ENCODE peak calls at places on chromosomes 13 and 19, in four cellular contexts. Z is choroid plexus epithelial cell, G is lung, R is AG09309. H is an unnamed sample.

GRCh38 chr19:15911599-15912237 is 13.8 kb upstream of the CYP4F2 start:
- DNase-seq in Z (no peak), G (no peak), R (no peak), H (no peak)

GRCh38 chr13:62643799-62644484 is 1228.3 kb upstream of the PCDH20 start:
- DNase-seq in Z (no peak), G (no peak), R (no peak), H (no peak)

GRCh38 chr19:39333507-39333906 is 2.3 kb downstream of the GMFG start:
- DNase-seq in Z (no peak), G (no peak), R (no peak), H (no peak)

GRCh38 chr19:45972944-45973525 is 630 bp downstream of the NOVA2 start:
- DNase-seq in Z (no peak), G (no peak), R (no peak), H (no peak)

GRCh38 chr13:21233086-21233485 is 56.6 kb downstream of the MRPL57 start:
- DNase-seq in Z (no peak), G (no peak), R (no peak), H (no peak)

GRCh38 chr19:41377977-41378707 is 1.8 kb downstream of the TMEM91 start:
- DNase-seq in Z (no peak), G (no peak), R (no peak), H (no peak)

GRCh38 chr13:102295316-102296048 is 106.4 kb downstream of the FGF14 start:
- DNase-seq in Z (peak; percentile 73), G (no peak), R (no peak), H (peak; percentile 71)

GRCh38 chr19:47848871-47849473 is 10.1 kb upstream of the TPRX2 start:
- DNase-seq in Z (peak; percentile 29), G (no peak), R (no peak), H (peak; percentile 35)

GRCh38 chr19:2353159-2353894 is 6.7 kb upstream of the TMPRSS9 start:
- DNase-seq in Z (no peak), G (no peak), R (no peak), H (no peak)

GRCh38 chr13:41978007-41978406 is 17.1 kb upstream of the VWA8 start:
- DNase-seq in Z (no peak), G (no peak), R (no peak), H (no peak)

GRCh38 chr19:46408611-46409039 is 4.7 kb downstream of the CCDC8 start:
- DNase-seq in Z (peak; percentile 54), G (peak; percentile 80), R (no peak), H (no peak)

GRCh38 chr19:6020166-6020967 is 42.4 kb upstream of the RANBP3 start:
- DNase-seq in Z (peak; percentile 44), G (no peak), R (no peak), H (peak; percentile 30)

GRCh38 chr13:43368003-43368402 is 344.6 kb downstream of the DNAJC15 start:
- DNase-seq in Z (peak; percentile 55), G (no peak), R (no peak), H (no peak)

GRCh38 chr19:5985098-5985783 is 7.3 kb upstream of the RANBP3 start:
- DNase-seq in Z (peak; percentile 66), G (no peak), R (peak; percentile 32), H (peak; percentile 63)

GRCh38 chr19:45503909-45504308 is 3.4 kb upstream of the VASP start:
- DNase-seq in Z (no peak), G (no peak), R (no peak), H (no peak)

GRCh38 chr19:40831502-40832430 is 18.5 kb downstream of the CYP2A6 start:
- DNase-seq in Z (peak; percentile 98), G (no peak), R (peak; percentile 99), H (peak; percentile 96)

GRCh38 chr13:109782823-109783411 is 3.5 kb downstream of the IRS2 start:
- DNase-seq in Z (no peak), G (no peak), R (no peak), H (no peak)

GRCh38 chr13:32889986-32890565 is 126.1 kb upstream of the KL start:
- DNase-seq in Z (no peak), G (no peak), R (no peak), H (peak; percentile 22)

GRCh38 chr13:88857256-88857655 is 1186.1 kb downstream of the SLITRK5 start:
- DNase-seq in Z (peak; percentile 1), G (no peak), R (no peak), H (no peak)

GRCh38 chr19:4278010-4278409 is 1.1 kb upstream of the SHD start:
- DNase-seq in Z (no peak), G (no peak), R (no peak), H (no peak)

GRCh38 chr13:94195715-94196114 is 283.8 kb downstream of the DCT start:
- DNase-seq in Z (peak; percentile 98), G (no peak), R (peak; percentile 59), H (peak; percentile 93)

GRCh38 chr13:79680485-79680884 is 199.5 kb downstream of the NDFIP2 start:
- DNase-seq in Z (no peak), G (no peak), R (no peak), H (no peak)

GRCh38 chr13:96792736-96793444 is 201.4 kb downstream of the OXGR1 start:
- DNase-seq in Z (no peak), G (no peak), R (no peak), H (no peak)

GRCh38 chr13:27182844-27183497 is 11.4 kb upstream of the USP12 start:
- DNase-seq in Z (peak; percentile 56), G (peak; percentile 54), R (peak; percentile 46), H (peak; percentile 95)

GRCh38 chr19:19105365-19106060 is 32.8 kb downstream of the TMEM161A start:
- DNase-seq in Z (peak; percentile 69), G (no peak), R (no peak), H (peak; percentile 76)

GRCh38 chr19:46218160-46218559 is 11.4 kb upstream of the IGFL1 start:
- DNase-seq in Z (peak; percentile 39), G (no peak), R (no peak), H (peak; percentile 46)

GRCh38 chr19:18848860-18849661 is 17.3 kb downstream of the UPF1 start:
- DNase-seq in Z (peak; percentile 72), G (peak; percentile 71), R (no peak), H (peak; percentile 89)

GRCh38 chr19:15038304-15038703 is 11.0 kb upstream of the CASP14 start:
- DNase-seq in Z (peak; percentile 95), G (no peak), R (no peak), H (no peak)

GRCh38 chr13:114130131-114130707 is 2.2 kb downstream of the RASA3 start:
- DNase-seq in Z (no peak), G (no peak), R (no peak), H (peak; percentile 30)
- H3K4me3 ChIP-seq in Z (peak overlapping the region; percentile 88), G (no peak overlapping the region), R (peak overlapping the region; percentile 99), H (peak overlapping the region; percentile 90)

GRCh38 chr19:29743681-29744080 is 28.6 kb upstream of the C19orf12 start:
- DNase-seq in Z (no peak), G (no peak), R (no peak), H (no peak)
- TF ChIP-seq CTCF in Z (no peak), G (no peak), R (no peak), H (no peak)

GRCh38 chr13:71864094-71864980 is 2.7 kb downstream of the DACH1 start:
- DNase-seq in Z (no peak), G (peak; percentile 59), R (no peak), H (peak; percentile 14)
- H3K4me3 ChIP-seq in Z (peak overlapping the region; percentile 58), G (peak overlapping the region; percentile 84), R (no peak overlapping the region), H (peak overlapping the region; percentile 36)

DNA sequence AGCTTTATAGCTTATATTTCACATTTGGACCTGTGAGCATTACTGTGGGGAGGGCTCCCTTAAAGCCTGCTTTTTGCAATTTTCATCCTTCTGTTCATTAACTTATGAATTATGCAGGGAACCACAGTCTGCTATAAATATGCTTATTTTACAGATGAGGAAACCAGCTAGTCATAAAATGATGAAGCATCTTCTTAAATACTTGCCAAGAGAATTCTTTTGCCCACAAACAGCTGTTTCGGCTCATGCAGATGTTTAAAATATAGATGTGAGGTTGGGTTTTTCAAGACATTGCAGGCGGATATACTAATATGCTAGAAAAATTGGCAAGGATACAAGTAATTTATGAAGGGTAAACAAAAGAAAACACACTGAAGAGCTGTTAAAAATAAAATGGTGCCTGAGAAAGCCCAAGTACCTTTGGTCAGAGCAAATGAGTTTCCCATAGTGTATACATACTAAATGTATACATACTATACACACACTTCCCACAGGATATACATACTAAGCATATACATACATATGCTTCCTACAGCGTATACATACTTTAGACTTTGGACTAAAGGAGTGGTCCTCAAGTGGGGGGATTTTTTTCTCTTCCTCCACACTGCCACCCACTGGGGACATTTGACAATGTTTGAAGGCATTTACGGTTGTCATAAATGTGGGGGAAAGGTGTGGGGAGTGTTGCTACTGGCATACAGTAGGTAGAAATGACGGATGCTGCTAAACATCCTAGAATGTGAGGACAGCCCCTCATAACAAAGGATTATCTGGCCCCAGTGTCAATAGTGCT is 164.9 kb upstream of the CSNK1A1L start:
- DNase-seq in Z (no peak), G (no peak), R (peak; percentile 5), H (no peak)
- TF ChIP-seq CTCF in Z (no peak), G (no peak), R (no peak), H (no peak)

GRCh38 chr13:72537400-72537780 is 190.0 kb downstream of the MZT1 start:
- DNase-seq in Z (no peak), G (no peak), R (no peak), H (no peak)
- H3K4me3 ChIP-seq in Z (no peak overlapping the region), G (no peak overlapping the region), R (no peak overlapping the region), H (no peak overlapping the region)

GRCh38 chr13:98945863-98946605 is 31.8 kb downstream of the DOCK9 start:
- DNase-seq in Z (no peak), G (no peak), R (no peak), H (no peak)

GRCh38 chr13:98941536-98941935 is 36.3 kb downstream of the DOCK9 start:
- DNase-seq in Z (no peak), G (no peak), R (no peak), H (no peak)

GRCh38 chr13:98942997-98943396 is 34.9 kb downstream of the DOCK9 start:
- DNase-seq in Z (no peak), G (no peak), R (no peak), H (no peak)

GRCh38 chr13:98942485-98942884 is 35.4 kb downstream of the DOCK9 start:
- DNase-seq in Z (no peak), G (no peak), R (no peak), H (no peak)

GRCh38 chr13:98944336-98944735 is 33.5 kb downstream of the DOCK9 start:
- DNase-seq in Z (no peak), G (no peak), R (no peak), H (no peak)
- TF ChIP-seq CTCF in Z (no peak), G (no peak), R (no peak), H (no peak)

GRCh38 chr13:46402178-46402577 is 15.1 kb upstream of the RUBCNL start:
- DNase-seq in Z (no peak), G (no peak), R (no peak), H (no peak)
- H3K4me3 ChIP-seq in Z (no peak overlapping the region), G (no peak overlapping the region), R (no peak overlapping the region), H (no peak overlapping the region)

H was measured in cardiac fibroblast.